ENCODE peak calls at places on chromosomes 2 and 18, in four cellular contexts. One of them, this sample, is unnamed.

GRCh38 chr2:12278217-12278755 is 438.4 kb upstream of the TRIB2 start:
- DNase-seq in thyroid gland: no peak
- DNase-seq in WTC11: no peak
- DNase-seq in CD4-positive, alpha-beta T cell: no peak
- DNase-seq in this sample: no peak

GRCh38 chr18:35193313-35193712 is 47.5 kb upstream of the ZNF397 start:
- DNase-seq in thyroid gland: no peak
- DNase-seq in WTC11: no peak
- DNase-seq in CD4-positive, alpha-beta T cell: no peak
- DNase-seq in this sample: no peak

GRCh38 chr2:180367831-180368230 is 360.7 kb upstream of the CWC22 start:
- DNase-seq in WTC11: no peak
- DNase-seq in thyroid gland: no peak
- DNase-seq in CD4-positive, alpha-beta T cell: no peak
- DNase-seq in this sample: no peak

GRCh38 chr18:8798996-8799395 is 93.6 kb downstream of the MTCL1 start:
- DNase-seq in thyroid gland: no peak
- DNase-seq in WTC11: no peak
- DNase-seq in CD4-positive, alpha-beta T cell: no peak
- DNase-seq in this sample: no peak

GRCh38 chr2:65436169-65436824 is 3.9 kb upstream of the SPRED2 start:
- DNase-seq in CD4-positive, alpha-beta T cell: no peak
- DNase-seq in thyroid gland: peak
- DNase-seq in WTC11: peak
- DNase-seq in this sample: peak

GRCh38 chr2:16890081-16890480 is 224.4 kb upstream of the CYRIA start:
- DNase-seq in CD4-positive, alpha-beta T cell: no peak
- DNase-seq in WTC11: peak
- DNase-seq in thyroid gland: no peak
- DNase-seq in this sample: no peak

GRCh38 chr2:38601463-38602135 is 1.1 kb downstream of the HNRNPLL start:
- DNase-seq in thyroid gland: no peak
- DNase-seq in WTC11: no peak
- DNase-seq in CD4-positive, alpha-beta T cell: no peak
- DNase-seq in this sample: no peak

GRCh38 chr2:52918551-52918950 is 849.1 kb upstream of the CHAC2 start:
- DNase-seq in CD4-positive, alpha-beta T cell: no peak
- DNase-seq in WTC11: no peak
- DNase-seq in thyroid gland: no peak
- DNase-seq in this sample: no peak

GRCh38 chr2:45724329-45724728 is 72.9 kb downstream of the PRKCE start:
- DNase-seq in thyroid gland: no peak
- DNase-seq in WTC11: no peak
- DNase-seq in CD4-positive, alpha-beta T cell: no peak
- DNase-seq in this sample: no peak

GRCh38 chr2:236319036-236319435 is 54.8 kb upstream of the ASB18 start:
- DNase-seq in CD4-positive, alpha-beta T cell: no peak
- DNase-seq in thyroid gland: no peak
- DNase-seq in WTC11: no peak
- DNase-seq in this sample: no peak

GRCh38 chr2:107325983-107326786 is 440.2 kb upstream of the ST6GAL2 start:
- DNase-seq in thyroid gland: peak
- DNase-seq in CD4-positive, alpha-beta T cell: no peak
- DNase-seq in WTC11: no peak
- DNase-seq in this sample: no peak

GRCh38 chr2:157722580-157723234 is 94.0 kb upstream of the ACVR1C start:
- DNase-seq in WTC11: no peak
- DNase-seq in thyroid gland: no peak
- DNase-seq in CD4-positive, alpha-beta T cell: no peak
- DNase-seq in this sample: no peak

GRCh38 chr2:76749858-76750257 is 772.3 kb downstream of the LRRTM4 start:
- DNase-seq in thyroid gland: no peak
- DNase-seq in WTC11: no peak
- DNase-seq in CD4-positive, alpha-beta T cell: no peak
- DNase-seq in this sample: no peak

GRCh38 chr18:79631096-79631507 is 48.5 kb upstream of the CTDP1 start:
- DNase-seq in WTC11: no peak
- DNase-seq in CD4-positive, alpha-beta T cell: no peak
- DNase-seq in thyroid gland: no peak
- DNase-seq in this sample: no peak

GRCh38 chr2:111071480-111072143 is 49.1 kb upstream of the BCL2L11 start:
- DNase-seq in CD4-positive, alpha-beta T cell: no peak
- DNase-seq in thyroid gland: no peak
- DNase-seq in WTC11: no peak
- DNase-seq in this sample: no peak

GRCh38 chr2:174634130-174635014 is 36.8 kb upstream of the WIPF1 start:
- DNase-seq in WTC11: no peak
- DNase-seq in thyroid gland: peak
- DNase-seq in CD4-positive, alpha-beta T cell: peak
- DNase-seq in this sample: no peak

GRCh38 chr2:63890678-63891077 is 49.0 kb downstream of the UGP2 start:
- DNase-seq in WTC11: no peak
- DNase-seq in CD4-positive, alpha-beta T cell: no peak
- DNase-seq in thyroid gland: no peak
- DNase-seq in this sample: no peak

GRCh38 chr2:129236601-129237000 is 742.9 kb upstream of the RAB6C start:
- DNase-seq in WTC11: no peak
- DNase-seq in thyroid gland: no peak
- DNase-seq in CD4-positive, alpha-beta T cell: no peak
- DNase-seq in this sample: no peak

GRCh38 chr2:63822478-63822877 is 19.2 kb upstream of the UGP2 start:
- DNase-seq in thyroid gland: no peak
- DNase-seq in WTC11: no peak
- DNase-seq in CD4-positive, alpha-beta T cell: no peak
- DNase-seq in this sample: no peak

GRCh38 chr18:59012815-59013677 is 126.6 kb upstream of the SEC11C start:
- DNase-seq in CD4-positive, alpha-beta T cell: no peak
- DNase-seq in thyroid gland: peak
- DNase-seq in WTC11: no peak
- DNase-seq in this sample: no peak

GRCh38 chr2:65901809-65902208 is 469.4 kb upstream of the SPRED2 start:
- DNase-seq in thyroid gland: no peak
- DNase-seq in CD4-positive, alpha-beta T cell: no peak
- DNase-seq in WTC11: no peak
- DNase-seq in this sample: no peak

GRCh38 chr2:156436477-156437085 is 402 bp downstream of the GPD2 start:
- DNase-seq in thyroid gland: peak
- DNase-seq in WTC11: no peak
- DNase-seq in CD4-positive, alpha-beta T cell: no peak
- DNase-seq in this sample: no peak

GRCh38 chr2:212147921-212148513 is 390.6 kb downstream of the ERBB4 start:
- DNase-seq in thyroid gland: no peak
- DNase-seq in WTC11: no peak
- DNase-seq in CD4-positive, alpha-beta T cell: no peak
- DNase-seq in this sample: no peak

GRCh38 chr2:231296401-231296800 is 98.0 kb downstream of the ARMC9 start:
- DNase-seq in thyroid gland: no peak
- DNase-seq in WTC11: no peak
- DNase-seq in CD4-positive, alpha-beta T cell: no peak
- DNase-seq in this sample: no peak

GRCh38 chr2:241988146-241988545 is 118.6 kb downstream of the RTP5 start:
- DNase-seq in CD4-positive, alpha-beta T cell: no peak
- DNase-seq in WTC11: no peak
- DNase-seq in thyroid gland: no peak
- DNase-seq in this sample: no peak

GRCh38 chr2:232658217-232658785 is 24.9 kb downstream of the EFHD1 start:
- DNase-seq in thyroid gland: no peak
- DNase-seq in WTC11: no peak
- DNase-seq in CD4-positive, alpha-beta T cell: no peak
- DNase-seq in this sample: no peak
- TF ChIP-seq CTCF in thyroid gland: no peak
- TF ChIP-seq CTCF in WTC11: no peak
- TF ChIP-seq CTCF in CD4-positive, alpha-beta T cell: no peak
- TF ChIP-seq CTCF in this sample: no peak

GRCh38 chr2:47179325-47179724 is 24.2 kb upstream of the STPG4 start:
- DNase-seq in thyroid gland: no peak
- DNase-seq in CD4-positive, alpha-beta T cell: no peak
- DNase-seq in WTC11: no peak
- DNase-seq in this sample: no peak
- TF ChIP-seq CTCF in thyroid gland: no peak
- TF ChIP-seq CTCF in CD4-positive, alpha-beta T cell: no peak
- TF ChIP-seq CTCF in WTC11: no peak
- TF ChIP-seq CTCF in this sample: no peak

GRCh38 chr2:152924219-152924618 is 205.8 kb downstream of the ARL6IP6 start:
- DNase-seq in WTC11: no peak
- DNase-seq in CD4-positive, alpha-beta T cell: no peak
- DNase-seq in thyroid gland: no peak
- DNase-seq in this sample: no peak
- TF ChIP-seq CTCF in WTC11: no peak
- TF ChIP-seq CTCF in CD4-positive, alpha-beta T cell: no peak
- TF ChIP-seq CTCF in thyroid gland: no peak
- TF ChIP-seq CTCF in this sample: no peak

DNA sequence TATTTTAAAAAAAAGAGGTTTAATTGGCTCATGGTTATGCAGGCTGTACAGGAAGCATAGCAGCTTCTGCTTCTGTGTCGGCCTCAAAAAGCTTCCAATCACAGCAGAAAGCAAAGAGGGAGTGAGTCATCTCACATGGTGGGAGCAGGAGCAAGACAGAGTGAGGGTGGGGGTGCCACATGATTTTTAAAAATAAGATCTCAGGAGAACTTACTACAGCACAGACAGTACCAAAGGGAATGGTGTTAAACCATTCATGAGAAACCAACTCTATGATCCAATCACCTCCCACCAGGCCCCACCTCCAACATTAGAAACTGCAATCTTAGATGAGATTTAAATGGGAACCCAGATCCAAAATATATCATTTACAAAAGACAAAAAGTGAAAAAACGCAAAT is 14.6 kb downstream of the ZNF519 start:
- DNase-seq in WTC11: no peak
- DNase-seq in CD4-positive, alpha-beta T cell: no peak
- DNase-seq in thyroid gland: no peak
- DNase-seq in this sample: no peak
- TF ChIP-seq CTCF in WTC11: no peak
- TF ChIP-seq CTCF in CD4-positive, alpha-beta T cell: no peak
- TF ChIP-seq CTCF in thyroid gland: no peak
- TF ChIP-seq CTCF in this sample: no peak

GRCh38 chr2:126804347-126804746 is 94.3 kb upstream of the TEX51 start:
- DNase-seq in thyroid gland: no peak
- DNase-seq in CD4-positive, alpha-beta T cell: no peak
- DNase-seq in WTC11: no peak
- DNase-seq in this sample: no peak
- TF ChIP-seq CTCF in thyroid gland: no peak
- TF ChIP-seq CTCF in CD4-positive, alpha-beta T cell: no peak
- TF ChIP-seq CTCF in WTC11: no peak
- TF ChIP-seq CTCF in this sample: no peak

DNA sequence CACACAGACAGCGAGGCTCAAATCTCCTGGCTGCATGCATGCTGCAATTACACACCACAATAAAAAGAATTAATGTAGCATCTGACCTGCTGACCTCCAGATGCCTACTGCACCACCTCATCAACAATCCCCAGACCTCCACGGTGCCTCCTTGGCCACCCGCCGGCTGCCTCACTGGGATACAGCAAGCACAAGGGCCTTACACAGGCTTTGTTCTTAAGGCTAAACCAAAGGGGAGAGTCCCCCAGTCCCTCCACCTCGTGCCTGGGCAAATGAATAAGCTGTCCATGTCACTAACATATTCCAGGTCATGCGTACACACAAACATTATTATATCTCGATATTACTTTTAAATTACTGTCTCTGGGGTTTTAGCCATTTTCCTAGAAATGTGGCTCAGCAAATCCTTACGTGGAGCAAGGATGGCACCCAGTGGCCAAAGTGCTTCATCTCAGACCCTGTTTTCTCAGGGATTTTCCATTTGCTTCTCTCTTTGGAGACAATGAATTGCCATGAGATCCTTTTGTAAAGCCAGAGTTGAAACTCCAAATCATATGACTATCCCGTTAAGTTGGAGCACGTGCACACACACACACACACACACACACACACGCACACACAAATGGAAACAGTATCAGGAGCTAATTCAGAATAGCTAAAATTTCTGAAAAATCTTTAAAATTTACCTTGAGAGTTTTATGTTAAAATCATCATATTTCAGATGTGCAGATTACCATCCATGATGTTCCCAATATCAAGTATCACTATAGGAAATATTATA is 313.8 kb downstream of the PDE11A start:
- DNase-seq in CD4-positive, alpha-beta T cell: no peak
- DNase-seq in WTC11: peak
- DNase-seq in thyroid gland: no peak
- DNase-seq in this sample: peak
- TF ChIP-seq CTCF in CD4-positive, alpha-beta T cell: no peak
- TF ChIP-seq CTCF in WTC11: peak
- TF ChIP-seq CTCF in thyroid gland: no peak
- TF ChIP-seq CTCF in this sample: peak

GRCh38 chr2:49988301-49988700 is 834.0 kb upstream of the FSHR start:
- DNase-seq in thyroid gland: no peak
- DNase-seq in WTC11: no peak
- DNase-seq in CD4-positive, alpha-beta T cell: no peak
- DNase-seq in this sample: no peak
- TF ChIP-seq CTCF in thyroid gland: no peak
- TF ChIP-seq CTCF in WTC11: no peak
- TF ChIP-seq CTCF in CD4-positive, alpha-beta T cell: no peak
- TF ChIP-seq CTCF in this sample: no peak

GRCh38 chr2:159131882-159132281 is 154.6 kb downstream of the WDSUB1 start:
- DNase-seq in thyroid gland: no peak
- DNase-seq in WTC11: no peak
- DNase-seq in CD4-positive, alpha-beta T cell: no peak
- DNase-seq in this sample: no peak

GRCh38 chr2:159131267-159131790 is 155.2 kb downstream of the WDSUB1 start:
- DNase-seq in thyroid gland: peak
- DNase-seq in WTC11: no peak
- DNase-seq in CD4-positive, alpha-beta T cell: no peak
- DNase-seq in this sample: no peak

GRCh38 chr2:159136405-159136804 is 150.1 kb downstream of the WDSUB1 start:
- DNase-seq in CD4-positive, alpha-beta T cell: no peak
- DNase-seq in thyroid gland: no peak
- DNase-seq in WTC11: no peak
- DNase-seq in this sample: no peak

GRCh38 chr2:159134979-159135378 is 151.5 kb downstream of the WDSUB1 start:
- DNase-seq in WTC11: no peak
- DNase-seq in thyroid gland: no peak
- DNase-seq in CD4-positive, alpha-beta T cell: no peak
- DNase-seq in this sample: no peak

DNA sequence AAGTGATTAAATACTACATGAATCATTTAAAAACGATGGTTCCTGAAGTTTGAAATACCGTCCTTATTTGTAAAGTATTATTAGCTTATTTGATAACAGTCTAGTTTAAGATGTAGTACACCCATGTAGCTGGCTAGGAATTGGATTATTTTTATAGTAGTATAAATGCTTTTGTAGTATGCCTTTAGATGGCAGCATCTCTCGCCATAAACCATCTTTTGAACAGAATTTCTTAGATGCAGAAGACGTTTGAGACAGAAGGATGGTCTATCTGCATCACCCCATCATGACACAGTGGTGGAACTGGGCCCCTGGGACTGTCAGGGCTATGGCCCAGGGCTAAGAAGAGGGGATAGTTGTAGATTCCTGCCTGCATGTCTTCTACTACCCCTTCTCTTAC is 152.7 kb downstream of the WDSUB1 start:
- DNase-seq in thyroid gland: no peak
- DNase-seq in WTC11: no peak
- DNase-seq in CD4-positive, alpha-beta T cell: no peak
- DNase-seq in this sample: no peak
- TF ChIP-seq CTCF in thyroid gland: no peak
- TF ChIP-seq CTCF in WTC11: no peak
- TF ChIP-seq CTCF in CD4-positive, alpha-beta T cell: no peak
- TF ChIP-seq CTCF in this sample: no peak

This sample was measured in nephron progenitor cell.